ENCODE peak calls at places on chromosomes 3 and 15, in ten cellular contexts. Y is psoas muscle, H is GM12865, G is kidney epithelial cell, R is CD14-positive monocyte, T is epithelial cell of esophagus, C is RWPE1, F is Peyer's patch, Q is fibroblast of the aortic adventitia, W is BJ. J is an unnamed sample.

GRCh38 chr3:172658344-172659245 is 52.3 kb downstream of the NCEH1 start:
- DNase-seq in Y (no peak), R (no peak), F (no peak), H (no peak), G (peak), T (peak), C (peak), Q (peak), W (peak), J (no peak)

GRCh38 chr3:190266915-190267290 is 55.3 kb downstream of the CLDN1 start:
- DNase-seq in C (no peak), R (no peak), Y (no peak), H (no peak), Q (peak), W (no peak), F (no peak), T (peak), G (no peak), J (no peak)

GRCh38 chr3:65484964-65485363 is 553.8 kb downstream of the MAGI1 start:
- DNase-seq in R (no peak), G (peak), Y (no peak), T (peak), Q (no peak), F (no peak), H (no peak), C (peak), W (no peak), J (no peak)

GRCh38 chr15:71066983-71067382 is 48.3 kb upstream of the THSD4 start:
- DNase-seq in T (peak), G (no peak), F (no peak), W (no peak), Q (peak), Y (no peak), R (no peak), C (no peak), H (no peak), J (no peak)

GRCh38 chr3:32886296-32886695 is 65.1 kb upstream of the CCR4 start:
- DNase-seq in Q (no peak), R (no peak), Y (no peak), G (no peak), W (no peak), T (no peak), C (no peak), F (no peak), H (no peak), J (no peak)

GRCh38 chr3:191795196-191795595 is 334.2 kb downstream of the PYDC2 start:
- DNase-seq in C (no peak), Q (no peak), W (no peak), G (no peak), T (no peak), R (no peak), F (no peak), H (no peak), Y (no peak), J (no peak)

GRCh38 chr15:79399591-79399990 is 32.5 kb upstream of the MINAR1 start:
- DNase-seq in C (no peak), G (no peak), H (no peak), Q (no peak), F (no peak), W (no peak), Y (no peak), T (no peak), R (no peak), J (no peak)

GRCh38 chr3:27031476-27031875 is 337.7 kb downstream of the NEK10 start:
- DNase-seq in Q (no peak), C (no peak), H (no peak), T (no peak), Y (no peak), W (no peak), G (no peak), F (no peak), R (no peak), J (no peak)

GRCh38 chr3:72973031-72973723 is 23.4 kb upstream of the PPP4R2 start:
- DNase-seq in Y (no peak), G (no peak), R (no peak), C (no peak), W (no peak), H (peak), F (no peak), T (peak), Q (peak), J (no peak)

GRCh38 chr15:63791236-63791635 is 42.5 kb downstream of the HERC1 start:
- DNase-seq in H (no peak), Q (no peak), F (no peak), Y (no peak), T (peak), W (no peak), G (no peak), C (no peak), R (no peak), J (no peak)

GRCh38 chr3:15805756-15806266 is 8.0 kb upstream of the ANKRD28 start:
- DNase-seq in G (no peak), R (no peak), T (peak), Y (no peak), Q (peak), F (no peak), W (no peak), H (peak), C (peak), J (peak)

GRCh38 chr3:122392868-122393844 is 9.2 kb downstream of the FAM162A start:
- DNase-seq in T (peak), F (no peak), G (peak), R (no peak), C (peak), W (no peak), H (peak), Q (peak), Y (no peak), J (peak)

GRCh38 chr15:94203321-94203720 is 28.0 kb upstream of the MCTP2 start:
- DNase-seq in C (no peak), Q (no peak), T (no peak), G (no peak), F (no peak), H (no peak), Y (no peak), W (no peak), R (no peak), J (no peak)

GRCh38 chr3:102176393-102176792 is 258.4 kb upstream of the ZPLD1 start:
- DNase-seq in G (no peak), H (no peak), Q (peak), C (no peak), W (no peak), Y (no peak), R (no peak), T (no peak), F (no peak), J (no peak)

GRCh38 chr3:135927170-135927569 is 38.4 kb upstream of the PPP2R3A start:
- DNase-seq in F (no peak), T (peak), Q (peak), C (peak), W (peak), G (no peak), R (no peak), Y (no peak), H (no peak), J (no peak)

GRCh38 chr3:194906229-194906629 is 220.5 kb downstream of the FAM43A start:
- DNase-seq in C (no peak), Y (no peak), W (no peak), T (peak), G (no peak), H (no peak), F (no peak), R (no peak), Q (peak), J (no peak)

GRCh38 chr3:109440353-109440752 is 103.0 kb upstream of the DPPA4 start:
- DNase-seq in H (no peak), Y (no peak), T (no peak), C (no peak), G (no peak), W (no peak), Q (no peak), F (no peak), R (no peak), J (no peak)

GRCh38 chr15:99857836-99858235 is 124.6 kb upstream of the LYSMD4 start:
- DNase-seq in H (no peak), R (no peak), G (no peak), Q (no peak), T (peak), Y (no peak), W (no peak), C (no peak), F (no peak), J (no peak)

GRCh38 chr3:4993276-4994143 is 14.3 kb downstream of the BHLHE40 start:
- DNase-seq in H (no peak), Q (no peak), F (no peak), T (peak), C (no peak), R (no peak), W (no peak), Y (no peak), G (no peak), J (no peak)

GRCh38 chr3:20083253-20083652 is 43.0 kb downstream of the KAT2B start:
- DNase-seq in C (no peak), W (no peak), G (no peak), T (no peak), H (no peak), F (no peak), Q (no peak), R (no peak), Y (no peak), J (no peak)
- TF ChIP-seq CTCF in C (no peak), W (no peak), G (no peak), T (no peak), H (no peak), F (no peak), Q (no peak), R (no peak), Y (no peak), J (no peak)

GRCh38 chr15:33985287-33985686 is 17.0 kb downstream of the CHRM5 start:
- DNase-seq in T (peak), F (no peak), Q (peak), H (no peak), C (no peak), G (peak), W (peak), R (no peak), Y (no peak), J (no peak)
- TF ChIP-seq CTCF in T (no peak), F (no peak), Q (no peak), H (no peak), C (no peak), G (no peak), W (no peak), R (no peak), Y (no peak), J (no peak)

GRCh38 chr15:58224068-58224467 is 85.9 kb downstream of the AQP9 start:
- DNase-seq in T (no peak), H (no peak), G (no peak), Q (peak), C (no peak), F (no peak), W (no peak), Y (peak), R (no peak), J (no peak)

GRCh38 chr15:58223432-58223831 is 85.3 kb downstream of the AQP9 start:
- DNase-seq in T (no peak), Y (no peak), W (no peak), C (no peak), R (no peak), F (no peak), Q (no peak), H (no peak), G (no peak), J (no peak)

GRCh38 chr15:58227706-58228543 is 89.7 kb downstream of the AQP9 start:
- DNase-seq in H (peak), R (peak), G (no peak), F (peak), Q (peak), W (no peak), C (peak), Y (peak), T (peak), J (peak)

GRCh38 chr15:58221591-58222241 is 83.5 kb downstream of the AQP9 start:
- DNase-seq in Q (peak), R (peak), C (peak), G (no peak), T (peak), Y (no peak), W (no peak), H (peak), F (no peak), J (peak)

DNA sequence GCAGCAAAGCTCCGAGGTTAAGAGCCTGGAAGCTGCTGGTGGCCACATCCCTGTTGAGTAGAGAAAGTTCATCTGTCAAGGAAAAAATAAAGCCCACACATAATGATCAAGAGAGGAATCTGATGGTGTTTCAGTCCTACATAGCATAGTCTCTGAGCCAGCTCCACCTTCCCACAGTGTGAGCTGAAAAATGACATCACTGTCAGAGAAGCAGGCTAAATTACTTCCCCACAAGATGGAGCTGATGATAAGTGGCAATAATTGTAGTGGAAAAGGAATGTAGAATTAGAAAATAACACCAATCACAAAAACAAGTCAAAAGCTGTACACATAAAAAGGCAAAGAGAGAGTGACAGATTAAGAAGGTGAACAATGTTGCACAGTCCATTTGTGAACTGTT is 84.5 kb downstream of the AQP9 start:
- DNase-seq in Q (no peak), H (no peak), R (no peak), W (no peak), T (no peak), F (no peak), C (no peak), G (no peak), Y (no peak), J (no peak)
- TF ChIP-seq CTCF in Q (no peak), H (no peak), R (no peak), W (peak), T (peak), F (no peak), C (no peak), G (no peak), Y (no peak), J (no peak)

GRCh38 chr15:53962646-53963561 is 15.3 kb upstream of the UNC13C start:
- DNase-seq in H (peak), G (no peak), Q (peak), R (no peak), T (peak), Y (peak), W (no peak), C (no peak), F (no peak), J (no peak)
- TF ChIP-seq CTCF in H (peak), G (peak), Q (peak), R (peak), T (peak), Y (peak), W (no peak), C (peak), F (peak), J (peak)